ENCODE peak calls at places on chromosomes 3 and 15, in seven cellular contexts. P is stimulated activated CD4-positive, alpha-beta T cell treated with anti-CD3 and anti-CD28 coated beads, Interleukin-12 subunit alpha, Interleukin-12 subunit beta, amount 100 ng/mL, for 4 hours; V is transverse colon; Z is WTC11; I is GM18507; Q is tibial artery; X is NCI-H774. G is an unnamed sample.

GRCh38 chr15:30953183-30953582 is 38.2 kb downstream of the MTMR10 start:
- DNase-seq in P (no peak), V (no peak), Z (no peak), I (no peak), Q (no peak), X (no peak), G (no peak)

GRCh38 chr3:23740517-23741402 is 65.0 kb upstream of the UBE2E1 start:
- DNase-seq in P (no peak), V (peak; percentile 68), Z (no peak), I (no peak), Q (peak; percentile 71), X (no peak), G (no peak)

GRCh38 chr3:133301194-133301593 is 98.7 kb upstream of the BFSP2 start:
- DNase-seq in P (no peak), V (no peak), Z (no peak), I (no peak), Q (no peak), X (no peak), G (no peak)

GRCh38 chr3:170622369-170623159 is 36.7 kb upstream of the SLC7A14 start:
- DNase-seq in P (no peak), V (no peak), Z (no peak), I (no peak), Q (no peak), X (no peak), G (no peak)

GRCh38 chr3:112799946-112800345 is 46.7 kb downstream of the CD200R1L start:
- DNase-seq in P (no peak), V (no peak), Z (no peak), I (no peak), Q (no peak), X (no peak), G (no peak)

GRCh38 chr3:27146786-27147185 is 222.4 kb downstream of the NEK10 start:
- DNase-seq in P (no peak), V (no peak), Z (no peak), I (no peak), Q (no peak), X (no peak), G (no peak)

GRCh38 chr15:25708391-25708790 is 154.7 kb downstream of the ATP10A start:
- DNase-seq in P (no peak), V (no peak), Z (no peak), I (no peak), Q (peak; percentile 59), X (no peak), G (no peak)

GRCh38 chr3:5787863-5788488 is 600.5 kb downstream of the EDEM1 start:
- DNase-seq in P (no peak), V (peak; percentile 13), Z (no peak), I (no peak), Q (peak; percentile 65), X (peak; percentile 16), G (no peak)

GRCh38 chr3:170038434-170039110 is 777 bp downstream of the GPR160 start:
- DNase-seq in P (peak; percentile 16), V (peak; percentile 66), Z (peak; percentile 76), I (no peak), Q (no peak), X (peak; percentile 55), G (peak; percentile 28)

GRCh38 chr15:58267026-58267425 is 128.8 kb downstream of the AQP9 start:
- DNase-seq in P (no peak), V (no peak), Z (no peak), I (no peak), Q (no peak), X (no peak), G (no peak)

GRCh38 chr3:28576590-28577220 is 228.1 kb upstream of the AZI2 start:
- DNase-seq in P (no peak), V (no peak), Z (no peak), I (no peak), Q (no peak), X (no peak), G (no peak)

GRCh38 chr3:62109534-62109933 is 263.8 kb downstream of the FEZF2 start:
- DNase-seq in P (no peak), V (no peak), Z (peak; percentile 38), I (no peak), Q (peak; percentile 81), X (no peak), G (no peak)